ENCODE peak calls at places on chromosomes 6 and 20, in seven cellular contexts. C is neural progenitor cell; D is fibroblast of lung; Q is thoracic aorta; O is tibial artery; K is CD8-positive, alpha-beta memory T cell; F is HCT116. Z is an unnamed sample. For H3K4me1, the result is how much of the 10 kb centered on the place peaks cover.

GRCh38 chr20:36856196-36856595 is 19.7 kb upstream of the TLDC2 start:
- DNase-seq in Q (no peak), C (no peak), K (no peak), D (no peak), O (no peak), F (no peak), Z (no peak)

GRCh38 chr6:145318952-145319351 is 416.4 kb downstream of the EPM2A start:
- DNase-seq in O (no peak), Q (no peak), C (no peak), D (no peak), K (no peak), F (peak), Z (no peak)

GRCh38 chr6:89079611-89080213 is 839 bp upstream of the PNRC1 start:
- DNase-seq in F (no peak), C (peak), Q (no peak), D (peak), O (peak), K (peak), Z (peak)

GRCh38 chr6:144283781-144284473 is 1.2 kb upstream of the UTRN start:
- DNase-seq in C (no peak), K (no peak), Q (no peak), D (peak), O (no peak), F (no peak), Z (no peak)

GRCh38 chr6:130744601-130745382 is 82.4 kb upstream of the SMLR1 start:
- DNase-seq in O (no peak), Q (no peak), K (no peak), C (peak), F (no peak), D (no peak), Z (no peak)

GRCh38 chr20:33145521-33145920 is 22.4 kb upstream of the BPIFA2 start:
- DNase-seq in Q (no peak), C (no peak), O (no peak), K (no peak), F (no peak), D (no peak), Z (no peak)

GRCh38 chr6:150250826-150251225 is 108.0 kb downstream of the PPP1R14C start:
- DNase-seq in K (no peak), F (no peak), Q (no peak), D (peak), O (peak), C (no peak), Z (no peak)

GRCh38 chr6:106739387-106739786 is 110.0 kb downstream of the QRSL1 start:
- DNase-seq in K (no peak), O (peak), C (no peak), Q (peak), D (no peak), F (no peak), Z (no peak)

GRCh38 chr20:9280654-9281053 is 211.8 kb downstream of the PLCB4 start:
- DNase-seq in Q (no peak), C (no peak), O (no peak), F (no peak), K (no peak), D (no peak), Z (no peak)

GRCh38 chr6:14744212-14744556 is 501.7 kb upstream of the JARID2 start:
- DNase-seq in Q (no peak), K (no peak), F (no peak), C (no peak), O (no peak), D (no peak), Z (no peak)

GRCh38 chr6:75196051-75196743 is 9.7 kb downstream of the COL12A1 start:
- DNase-seq in F (no peak), K (no peak), Q (no peak), D (peak), C (no peak), O (no peak), Z (no peak)

GRCh38 chr6:47479874-47480273 is 2.3 kb downstream of the CD2AP start:
- DNase-seq in C (no peak), K (no peak), D (no peak), O (no peak), F (no peak), Q (no peak), Z (no peak)

GRCh38 chr20:44646641-44647274 is 4.7 kb downstream of the ADA start:
- DNase-seq in O (no peak), D (peak), K (no peak), C (no peak), Q (no peak), F (no peak), Z (no peak)

GRCh38 chr6:43304361-43304760 is 4.3 kb downstream of the CRIP3 start:
- DNase-seq in C (no peak), O (no peak), F (no peak), D (no peak), K (no peak), Q (no peak), Z (no peak)

GRCh38 chr6:63644668-63645326 is 9.2 kb downstream of the PHF3 start:
- DNase-seq in D (peak), Q (no peak), C (no peak), K (no peak), O (peak), F (no peak), Z (no peak)

GRCh38 chr6:118677193-118677592 is 25.8 kb upstream of the CEP85L start:
- DNase-seq in K (no peak), F (no peak), D (no peak), Q (no peak), C (peak), O (no peak), Z (no peak)

GRCh38 chr6:105688573-105688972 is 285.7 kb upstream of the PREP start:
- DNase-seq in D (no peak), Q (no peak), F (no peak), K (no peak), O (no peak), C (no peak), Z (no peak)

GRCh38 chr6:111565316-111566221 is 40.1 kb downstream of the TRAF3IP2 start:
- DNase-seq in Q (no peak), F (no peak), D (no peak), K (no peak), O (no peak), C (no peak), Z (no peak)

GRCh38 chr20:57401565-57401918 is 10.3 kb downstream of the RBM38 start:
- DNase-seq in O (no peak), Q (no peak), K (no peak), F (no peak), C (no peak), D (no peak), Z (no peak)

GRCh38 chr20:57402206-57403125 is 11.3 kb downstream of the RBM38 start:
- DNase-seq in D (no peak), O (no peak), C (no peak), K (no peak), Q (no peak), F (no peak), Z (no peak)

GRCh38 chr20:57400262-57400701 is 9.1 kb downstream of the RBM38 start:
- DNase-seq in D (no peak), O (no peak), Q (no peak), F (no peak), K (peak), C (no peak), Z (peak)

GRCh38 chr20:57399587-57400261 is 8.5 kb downstream of the RBM38 start:
- DNase-seq in C (no peak), K (peak), F (no peak), O (no peak), Q (no peak), D (peak), Z (peak)

GRCh38 chr20:57400821-57401564 is 9.8 kb downstream of the RBM38 start:
- DNase-seq in F (no peak), Q (no peak), C (no peak), K (peak), D (no peak), O (no peak), Z (no peak)
- H3K4me1 ChIP-seq in F (under half), Q (half or more), C (under half), K (half or more), D (under half), O (under half), Z (half or more)

GRCh38 chr6:30843611-30843998 is 40.7 kb upstream of the DDR1 start:
- DNase-seq in D (no peak), C (no peak), K (no peak), Q (no peak), F (no peak), O (no peak), Z (no peak)
- H3K4me1 ChIP-seq in D (under half), C (under half), K (under half), Q (under half), F (under half), O (under half), Z (under half)

GRCh38 chr6:39922821-39923220 is 11.4 kb downstream of the MOCS1 start:
- DNase-seq in K (no peak), F (no peak), Q (no peak), D (no peak), C (no peak), O (no peak), Z (no peak)

GRCh38 chr6:39925191-39925930 is 8.9 kb downstream of the MOCS1 start:
- DNase-seq in D (no peak), C (no peak), K (no peak), Q (no peak), O (no peak), F (no peak), Z (no peak)

GRCh38 chr6:39925931-39926290 is 8.4 kb downstream of the MOCS1 start:
- DNase-seq in D (no peak), Q (no peak), O (no peak), K (no peak), F (no peak), C (no peak), Z (no peak)

GRCh38 chr6:39924283-39924682 is 10.0 kb downstream of the MOCS1 start:
- DNase-seq in Q (no peak), F (no peak), C (no peak), K (no peak), D (no peak), O (no peak), Z (no peak)

GRCh38 chr6:39923394-39923793 is 10.9 kb downstream of the MOCS1 start:
- DNase-seq in O (peak), D (no peak), F (no peak), K (no peak), C (no peak), Q (peak), Z (no peak)
- H3K4me1 ChIP-seq in O (under half), D (under half), F (under half), K (under half), C (under half), Q (under half), Z (under half)

GRCh38 chr20:38147751-38148150 is 17.3 kb downstream of the TGM2 start:
- DNase-seq in D (no peak), K (no peak), F (no peak), Q (no peak), C (no peak), O (no peak), Z (no peak)
- H3K4me1 ChIP-seq in D (under half), K (under half), F (under half), Q (half or more), C (under half), O (under half), Z (under half)

DNA sequence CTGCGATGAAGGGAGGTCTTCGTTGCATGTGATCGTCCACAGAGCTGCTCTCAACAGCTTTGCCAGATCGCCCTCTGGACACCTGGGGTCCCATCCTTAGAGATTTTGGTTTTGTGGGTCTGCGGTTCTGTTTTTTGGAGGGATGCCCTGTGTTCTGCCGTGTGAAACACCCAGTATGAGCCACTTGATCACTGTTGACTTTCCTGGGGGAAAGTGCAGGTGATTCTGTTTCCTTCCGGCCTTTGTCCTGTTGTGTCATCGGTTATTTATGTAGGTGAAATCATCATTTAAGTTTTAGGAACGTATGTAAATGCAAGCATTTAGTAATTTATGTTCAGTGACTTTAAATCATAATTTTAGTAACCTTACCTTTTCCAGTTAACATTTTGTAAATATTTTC is 56.4 kb upstream of the SLC22A1 start:
- DNase-seq in Q (no peak), K (no peak), O (no peak), F (no peak), D (no peak), C (no peak), Z (no peak)
- H3K4me1 ChIP-seq in Q (under half), K (under half), O (under half), F (under half), D (under half), C (under half), Z (under half)

GRCh38 chr20:34527016-34527415 is 10.8 kb downstream of the DYNLRB1 start:
- DNase-seq in D (no peak), F (no peak), K (no peak), C (no peak), Q (no peak), O (no peak), Z (no peak)

GRCh38 chr20:34529742-34530141 is 13.5 kb downstream of the DYNLRB1 start:
- DNase-seq in D (no peak), K (no peak), O (peak), F (no peak), C (no peak), Q (no peak), Z (no peak)

GRCh38 chr20:34526466-34526865 is 10.2 kb downstream of the DYNLRB1 start:
- DNase-seq in K (no peak), D (peak), C (no peak), F (no peak), O (no peak), Q (no peak), Z (no peak)

GRCh38 chr20:34530342-34530741 is 14.1 kb downstream of the DYNLRB1 start:
- DNase-seq in F (no peak), Q (no peak), K (no peak), O (peak), D (no peak), C (no peak), Z (no peak)

GRCh38 chr20:34528921-34529297 is 12.7 kb downstream of the DYNLRB1 start:
- DNase-seq in C (no peak), O (peak), F (no peak), K (no peak), Q (no peak), D (no peak), Z (no peak)
- H3K4me1 ChIP-seq in C (under half), O (under half), F (under half), K (under half), Q (under half), D (under half), Z (under half)

GRCh38 chr20:5182615-5183254 is 55.9 kb downstream of the CDS2 start:
- DNase-seq in O (no peak), Q (no peak), D (no peak), F (no peak), C (no peak), K (no peak), Z (no peak)
- H3K4me1 ChIP-seq in O (under half), Q (half or more), D (under half), F (under half), C (under half), K (under half), Z (under half)

GRCh38 chr6:2873643-2874042 is 29.5 kb downstream of the SERPINB9 start:
- DNase-seq in C (no peak), O (no peak), F (no peak), D (no peak), Q (no peak), K (no peak), Z (no peak)
- H3K4me1 ChIP-seq in C (under half), O (under half), F (under half), D (under half), Q (under half), K (under half), Z (under half)

Z was measured in naive thymus-derived CD4-positive, alpha-beta T cell.